ENCODE peak calls at places on chromosome 13, in four cellular contexts. One of them, this sample, is unnamed.

GRCh38 chr13:23469901-23470525 is 36.5 kb upstream of the SACS start:
- DNase-seq in fibroblast of pulmonary artery: peak; percentile 28
- DNase-seq in HCT116: no peak
- DNase-seq in GM23338: peak; percentile 58
- DNase-seq in this sample: no peak

GRCh38 chr13:41054919-41055619 is 6.2 kb upstream of the WBP4 start:
- DNase-seq in GM23338: peak; percentile 57
- DNase-seq in fibroblast of pulmonary artery: no peak
- DNase-seq in HCT116: no peak
- DNase-seq in this sample: no peak

GRCh38 chr13:24251525-24251924 is 57.9 kb upstream of the C1QTNF9 start:
- DNase-seq in fibroblast of pulmonary artery: no peak
- DNase-seq in HCT116: no peak
- DNase-seq in GM23338: no peak
- DNase-seq in this sample: no peak

GRCh38 chr13:42071667-42072419 is 23.4 kb downstream of the DGKH start:
- DNase-seq in HCT116: no peak
- DNase-seq in GM23338: no peak
- DNase-seq in fibroblast of pulmonary artery: peak; percentile 54
- DNase-seq in this sample: peak; percentile 11

GRCh38 chr13:110498327-110498726 is 63.2 kb downstream of the RAB20 start:
- DNase-seq in HCT116: no peak
- DNase-seq in fibroblast of pulmonary artery: no peak
- DNase-seq in GM23338: no peak
- DNase-seq in this sample: no peak

GRCh38 chr13:65378943-65379519 is 1851.1 kb downstream of the PCDH9 start:
- DNase-seq in HCT116: peak; percentile 22
- DNase-seq in fibroblast of pulmonary artery: peak; percentile 35
- DNase-seq in GM23338: peak; percentile 32
- DNase-seq in this sample: no peak

GRCh38 chr13:74290324-74290773 is 156.1 kb upstream of the KLF12 start:
- DNase-seq in HCT116: peak; percentile 73
- DNase-seq in fibroblast of pulmonary artery: peak; percentile 91
- DNase-seq in GM23338: peak; percentile 93
- DNase-seq in this sample: no peak

GRCh38 chr13:92590503-92590908 is 636.1 kb upstream of the GPC6 start:
- DNase-seq in GM23338: no peak
- DNase-seq in fibroblast of pulmonary artery: peak; percentile 55
- DNase-seq in HCT116: no peak
- DNase-seq in this sample: no peak

GRCh38 chr13:112545866-112546265 is 42.1 kb downstream of the TUBGCP3 start:
- DNase-seq in HCT116: no peak
- DNase-seq in GM23338: no peak
- DNase-seq in fibroblast of pulmonary artery: peak; percentile 79
- DNase-seq in this sample: no peak

GRCh38 chr13:32165791-32166190 is 134.2 kb downstream of the FRY start:
- DNase-seq in HCT116: no peak
- DNase-seq in GM23338: no peak
- DNase-seq in fibroblast of pulmonary artery: no peak
- DNase-seq in this sample: no peak

GRCh38 chr13:39273953-39274352 is 235.7 kb downstream of the NHLRC3 start:
- DNase-seq in GM23338: peak; percentile 55
- DNase-seq in HCT116: no peak
- DNase-seq in fibroblast of pulmonary artery: peak; percentile 40
- DNase-seq in this sample: no peak

GRCh38 chr13:38981096-38981495 is 9.5 kb downstream of the STOML3 start:
- DNase-seq in fibroblast of pulmonary artery: no peak
- DNase-seq in HCT116: no peak
- DNase-seq in GM23338: peak; percentile 4
- DNase-seq in this sample: no peak

GRCh38 chr13:80939581-80939980 is 598.7 kb upstream of the SPRY2 start:
- DNase-seq in HCT116: no peak
- DNase-seq in GM23338: peak; percentile 4
- DNase-seq in fibroblast of pulmonary artery: no peak
- DNase-seq in this sample: no peak

GRCh38 chr13:99757756-99758464 is 213.7 kb downstream of the ZIC5 start:
- DNase-seq in GM23338: no peak
- DNase-seq in fibroblast of pulmonary artery: no peak
- DNase-seq in HCT116: no peak
- DNase-seq in this sample: no peak
- H3K4me3 ChIP-seq in GM23338: no peak overlapping the region
- H3K4me3 ChIP-seq in fibroblast of pulmonary artery: no peak overlapping the region
- H3K4me3 ChIP-seq in HCT116: no peak overlapping the region
- H3K4me3 ChIP-seq in this sample: no peak overlapping the region

GRCh38 chr13:49455016-49455398 is 10.9 kb downstream of the SETDB2 start:
- DNase-seq in fibroblast of pulmonary artery: no peak
- DNase-seq in HCT116: no peak
- DNase-seq in GM23338: no peak
- DNase-seq in this sample: no peak
- H3K4me3 ChIP-seq in fibroblast of pulmonary artery: no peak overlapping the region
- H3K4me3 ChIP-seq in HCT116: no peak overlapping the region
- H3K4me3 ChIP-seq in GM23338: no peak overlapping the region
- H3K4me3 ChIP-seq in this sample: no peak overlapping the region

DNA sequence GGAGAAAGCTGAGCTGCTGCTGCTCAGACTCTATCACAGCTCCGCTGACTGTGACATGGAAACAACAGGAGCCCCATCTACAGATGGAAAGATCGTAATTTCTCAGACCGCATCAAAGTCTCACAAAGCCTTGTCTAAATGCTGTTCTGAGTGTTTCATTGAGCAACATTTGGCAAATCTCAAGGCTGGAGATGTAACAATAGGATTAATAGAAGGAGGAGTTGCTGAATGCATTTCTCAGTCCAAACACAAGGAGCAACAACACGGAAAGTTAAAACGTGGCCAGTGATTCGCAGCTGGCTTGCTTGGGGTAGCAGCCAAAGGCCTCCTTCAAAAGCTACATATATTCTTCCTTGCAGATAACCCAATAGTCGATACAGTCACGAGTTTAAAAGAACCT is 55.7 kb downstream of the MRPL57 start:
- DNase-seq in fibroblast of pulmonary artery: peak; percentile 51
- DNase-seq in HCT116: no peak
- DNase-seq in GM23338: peak; percentile 16
- DNase-seq in this sample: no peak
- H3K4me3 ChIP-seq in fibroblast of pulmonary artery: no peak overlapping the region
- H3K4me3 ChIP-seq in HCT116: no peak overlapping the region
- H3K4me3 ChIP-seq in GM23338: no peak overlapping the region
- H3K4me3 ChIP-seq in this sample: no peak overlapping the region

GRCh38 chr13:27820524-27821482 is 28.5 kb downstream of the GSX1 start:
- DNase-seq in GM23338: peak; percentile 77
- DNase-seq in fibroblast of pulmonary artery: no peak
- DNase-seq in HCT116: no peak
- DNase-seq in this sample: no peak
- H3K4me3 ChIP-seq in GM23338: peak overlapping the region; percentile 58
- H3K4me3 ChIP-seq in fibroblast of pulmonary artery: no peak overlapping the region
- H3K4me3 ChIP-seq in HCT116: no peak overlapping the region
- H3K4me3 ChIP-seq in this sample: no peak overlapping the region

DNA sequence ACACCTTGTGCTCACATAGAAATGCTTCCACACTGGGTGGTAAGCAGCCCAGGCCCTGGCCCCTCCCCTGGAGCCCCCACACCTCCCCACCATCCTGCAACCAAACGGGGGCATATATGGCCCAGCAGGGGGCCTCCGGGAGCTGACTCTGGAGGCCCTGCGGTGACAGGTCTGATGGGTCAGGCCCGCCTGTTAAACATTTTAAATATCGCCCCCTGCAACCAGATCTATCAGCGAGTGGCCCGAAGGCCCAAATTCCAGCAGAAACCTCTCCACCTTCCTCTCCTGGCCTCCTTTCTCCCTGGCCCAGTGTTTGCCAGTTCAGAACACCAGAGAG is 48.0 kb upstream of the KATNAL1 start:
- DNase-seq in HCT116: no peak
- DNase-seq in fibroblast of pulmonary artery: no peak
- DNase-seq in GM23338: peak; percentile 57
- DNase-seq in this sample: no peak
- H3K4me3 ChIP-seq in HCT116: no peak overlapping the region
- H3K4me3 ChIP-seq in fibroblast of pulmonary artery: no peak overlapping the region
- H3K4me3 ChIP-seq in GM23338: no peak overlapping the region
- H3K4me3 ChIP-seq in this sample: no peak overlapping the region